ENCODE peak calls at places on chromosomes 2 and 18, in five cellular contexts. M is HepG2, X is H1, Q is K562, K is HCT116. I is an unnamed sample.

GRCh38 chr2:42073739-42074138 is 25.9 kb downstream of the PKDCC start:
- DNase-seq in M (no peak), X (no peak), Q (no peak), K (no peak), I (no peak)

GRCh38 chr18:6624729-6625308 is 104.7 kb upstream of the ARHGAP28 start:
- DNase-seq in M (no peak), X (no peak), Q (no peak), K (no peak), I (no peak)

GRCh38 chr2:152743004-152743403 is 24.6 kb downstream of the ARL6IP6 start:
- DNase-seq in M (peak; percentile 46), X (no peak), Q (peak; percentile 20), K (peak; percentile 8), I (no peak)

GRCh38 chr2:217858519-217859466 is 144.0 kb downstream of the TNS1 start:
- DNase-seq in M (peak; percentile 16), X (no peak), Q (peak; percentile 19), K (no peak), I (no peak)

GRCh38 chr2:183035298-183035953 is 2.8 kb downstream of the NCKAP1 start:
- DNase-seq in M (no peak), X (no peak), Q (peak; percentile 47), K (no peak), I (no peak)

GRCh38 chr2:27086090-27086721 is 366 bp upstream of the KHK start:
- DNase-seq in M (peak; percentile 87), X (peak; percentile 99), Q (peak; percentile 96), K (peak; percentile 77), I (peak; percentile 90)

GRCh38 chr18:80159713-80160636 is 50.9 kb downstream of the ADNP2 start:
- DNase-seq in M (no peak), X (peak; percentile 65), Q (no peak), K (no peak), I (no peak)

GRCh38 chr18:58222439-58223125 is 178.6 kb downstream of the NEDD4L start:
- DNase-seq in M (no peak), X (no peak), Q (no peak), K (no peak), I (no peak)

GRCh38 chr2:112239862-112240261 is 15.0 kb downstream of the ZC3H8 start:
- DNase-seq in M (no peak), X (no peak), Q (peak; percentile 41), K (no peak), I (no peak)

GRCh38 chr2:94870392-94871225 is 621 bp upstream of the TEKT4 start:
- DNase-seq in M (peak; percentile 17), X (peak; percentile 95), Q (peak; percentile 50), K (no peak), I (no peak)

GRCh38 chr2:236176417-236176816 is 8.2 kb upstream of the GBX2 start:
- DNase-seq in M (peak; percentile 64), X (peak; percentile 58), Q (peak; percentile 64), K (no peak), I (no peak)

GRCh38 chr2:68722712-68723111 is 11.9 kb upstream of the ARHGAP25 start:
- DNase-seq in M (peak; percentile 15), X (no peak), Q (peak; percentile 50), K (peak; percentile 6), I (no peak)

GRCh38 chr2:187263675-187264580 is 184.1 kb downstream of the CALCRL start:
- DNase-seq in M (no peak), X (no peak), Q (peak; percentile 2), K (no peak), I (peak; percentile 23)

GRCh38 chr18:40407913-40408312 is 1547.1 kb upstream of the PIK3C3 start:
- DNase-seq in M (no peak), X (no peak), Q (no peak), K (no peak), I (no peak)

GRCh38 chr2:17441055-17441771 is 77.0 kb downstream of the RAD51AP2 start:
- DNase-seq in M (no peak), X (no peak), Q (peak; percentile 9), K (no peak), I (peak; percentile 57)

GRCh38 chr2:235500761-235501662 is 7.2 kb downstream of the AGAP1 start:
- DNase-seq in M (no peak), X (no peak), Q (peak; percentile 60), K (no peak), I (peak; percentile 49)

GRCh38 chr2:155442755-155443372 is 744.4 kb downstream of the KCNJ3 start:
- DNase-seq in M (no peak), X (no peak), Q (peak; percentile 3), K (peak; percentile 24), I (no peak)

DNA sequence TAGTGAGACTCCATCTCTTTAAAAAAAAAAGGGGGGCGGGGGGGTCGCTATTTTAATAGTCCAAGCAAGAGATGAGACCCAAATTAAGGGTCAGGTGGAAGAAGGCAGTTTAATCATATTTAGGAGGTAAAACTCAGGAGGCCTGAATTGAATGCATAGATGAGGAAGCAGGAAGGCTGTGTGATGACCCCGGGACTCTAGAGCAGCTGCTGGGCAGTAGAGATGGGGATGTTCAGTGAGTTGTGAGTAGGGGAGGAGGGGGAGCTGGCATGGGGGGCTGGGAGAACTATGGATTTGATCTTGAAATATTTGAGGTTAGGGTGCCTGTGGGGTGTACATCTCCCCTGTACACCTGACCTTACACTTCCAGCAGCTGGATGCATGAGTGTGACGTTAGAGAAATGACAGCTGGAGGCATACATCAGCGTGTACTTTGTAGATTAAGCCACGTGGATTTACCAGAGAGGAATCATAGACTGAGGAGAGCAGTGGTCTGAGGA is 41.0 kb downstream of the GALM start:
- DNase-seq in M (no peak), X (no peak), Q (no peak), K (no peak), I (no peak)
- TF ChIP-seq YY1 in M (no peak), X (no peak), Q (no peak), K (no peak), I (no peak)

GRCh38 chr2:89823556-89823955 is 1132.1 kb downstream of the RPIA start:
- DNase-seq in M (no peak), X (no peak), Q (no peak), K (no peak), I (no peak)

GRCh38 chr2:89821455-89821945 is 1130.0 kb downstream of the RPIA start:
- DNase-seq in M (no peak), X (no peak), Q (no peak), K (no peak), I (no peak)

GRCh38 chr2:89820248-89820647 is 1128.8 kb downstream of the RPIA start:
- DNase-seq in M (no peak), X (no peak), Q (no peak), K (no peak), I (no peak)

GRCh38 chr2:89819809-89820208 is 1128.3 kb downstream of the RPIA start:
- DNase-seq in M (no peak), X (no peak), Q (no peak), K (no peak), I (no peak)

GRCh38 chr2:89818873-89819272 is 1127.4 kb downstream of the RPIA start:
- DNase-seq in M (no peak), X (no peak), Q (no peak), K (no peak), I (no peak)
- H3K9me3 ChIP-seq in M (no peaks in the 10 kb centered on the region), X (peaks cover 60% of the 10 kb centered on the region), Q (peaks cover 11% of the 10 kb centered on the region), K (peaks cover 68% of the 10 kb centered on the region), I (peaks cover 63% of the 10 kb centered on the region)

DNA sequence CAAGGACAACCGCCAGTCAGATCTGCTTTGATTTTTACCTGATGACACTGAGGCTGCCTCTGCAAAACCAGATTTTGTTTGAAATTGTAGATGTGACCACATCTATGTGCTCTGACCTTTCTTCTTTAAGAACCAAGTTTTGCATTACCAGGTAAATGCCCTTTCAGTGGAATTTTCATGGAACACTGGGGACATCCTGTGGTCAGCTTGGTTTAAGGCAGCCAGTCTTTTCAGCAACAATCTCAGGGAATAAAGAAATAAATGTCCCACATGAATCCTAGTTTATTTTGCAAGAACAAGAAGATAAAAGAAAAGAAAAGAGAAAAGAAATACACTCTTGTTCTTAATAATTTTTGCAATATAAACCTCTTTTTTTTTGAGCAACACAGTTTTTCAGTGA is 90.6 kb downstream of the POU3F3 start:
- DNase-seq in M (peak; percentile 21), X (peak; percentile 61), Q (peak; percentile 20), K (peak; percentile 35), I (peak; percentile 36)
- TF ChIP-seq ZNF274 in M (no peak), X (no peak), Q (no peak), K (no peak), I (no peak)

DNA sequence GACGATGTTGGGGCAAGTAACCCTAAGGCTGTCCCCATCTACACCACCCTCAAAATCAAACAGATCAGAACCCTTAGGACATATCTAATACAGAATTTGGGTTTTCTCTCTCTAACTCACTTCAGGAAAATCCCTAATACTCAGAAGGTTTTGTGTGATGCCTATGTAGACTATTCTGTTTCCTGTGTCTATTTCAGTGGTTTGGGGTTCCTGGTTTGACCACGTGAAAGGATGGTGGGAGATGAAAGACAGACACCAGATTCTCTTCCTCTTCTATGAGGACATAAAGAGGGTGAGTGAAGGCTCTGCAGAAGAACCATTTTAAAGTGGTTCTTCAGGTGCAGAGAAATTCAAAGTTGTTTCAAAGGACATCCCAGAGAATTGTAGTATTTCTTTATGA is 16.3 kb downstream of the SULT1C2 start:
- DNase-seq in M (no peak), X (no peak), Q (no peak), K (no peak), I (no peak)
- TF ChIP-seq YY1 in M (no peak), X (no peak), Q (no peak), K (no peak), I (no peak)

I was measured in NT2/D1.